ENCODE peak calls at places on chromosomes 5 and 9, in seven cellular contexts. Q, Y, U, B, J, I and L are unnamed samples. For H3K4me1, the result is how much of the 10 kb centered on the place peaks cover.

GRCh38 chr5:176535101-176535654 is 2.0 kb downstream of the RNF44 start:
- DNase-seq in Q (no peak), U (peak), J (peak), I (no peak), B (no peak), Y (no peak), L (no peak)

GRCh38 chr9:112378441-112379176 is 1.3 kb upstream of the HSDL2 start:
- DNase-seq in J (peak), B (no peak), Y (peak), Q (no peak), U (no peak), I (peak), L (no peak)

GRCh38 chr5:167511276-167511675 is 780.2 kb upstream of the WWC1 start:
- DNase-seq in Q (no peak), J (no peak), I (peak), B (no peak), U (no peak), Y (no peak), L (no peak)

GRCh38 chr5:175863316-175863715 is 8.1 kb upstream of the CPLX2 start:
- DNase-seq in Y (no peak), I (no peak), B (no peak), J (no peak), U (no peak), Q (no peak), L (no peak)

GRCh38 chr5:15992918-15993317 is 186.7 kb downstream of the MARCHF11 start:
- DNase-seq in Q (no peak), I (no peak), J (peak), Y (no peak), B (no peak), U (no peak), L (no peak)

GRCh38 chr9:132372177-132373095 is 17.6 kb upstream of the SETX start:
- DNase-seq in I (no peak), J (peak), U (no peak), B (no peak), Y (peak), Q (peak), L (no peak)

GRCh38 chr9:128635266-128636023 is 21.2 kb downstream of the DYNC2I2 start:
- DNase-seq in B (peak), I (peak), Q (peak), Y (peak), U (no peak), J (peak), L (peak)

GRCh38 chr5:167233507-167233906 is 1057.9 kb upstream of the WWC1 start:
- DNase-seq in I (no peak), B (no peak), Y (no peak), U (no peak), Q (no peak), J (peak), L (no peak)

GRCh38 chr5:61264273-61264661 is 67.8 kb upstream of the ZSWIM6 start:
- DNase-seq in J (no peak), B (no peak), Y (no peak), I (no peak), U (no peak), Q (no peak), L (no peak)

GRCh38 chr5:96880402-96881164 is 4.3 kb downstream of the ERAP2 start:
- DNase-seq in I (no peak), J (peak), B (no peak), Q (no peak), Y (no peak), U (no peak), L (no peak)

GRCh38 chr9:69433426-69433825 is 108.4 kb downstream of the ENTREP1 start:
- DNase-seq in U (no peak), J (no peak), Y (no peak), I (no peak), Q (no peak), B (no peak), L (no peak)

GRCh38 chr9:20636883-20637440 is 14.7 kb upstream of the MLLT3 start:
- DNase-seq in U (no peak), B (no peak), Q (no peak), I (no peak), J (no peak), Y (no peak), L (no peak)

GRCh38 chr9:120829650-120830049 is 13.1 kb downstream of the PSMD5 start:
- DNase-seq in Y (no peak), I (no peak), Q (no peak), U (no peak), J (no peak), B (no peak), L (no peak)

GRCh38 chr5:9160747-9161146 is 385.1 kb downstream of the SEMA5A start:
- DNase-seq in I (no peak), U (no peak), B (no peak), Q (no peak), Y (no peak), J (no peak), L (no peak)

GRCh38 chr5:9151671-9152427 is 394.0 kb downstream of the SEMA5A start:
- DNase-seq in B (no peak), I (no peak), Y (no peak), J (no peak), U (no peak), Q (no peak), L (no peak)

GRCh38 chr5:9157020-9157419 is 388.9 kb downstream of the SEMA5A start:
- DNase-seq in I (no peak), Y (no peak), J (no peak), U (no peak), Q (no peak), B (no peak), L (no peak)

DNA sequence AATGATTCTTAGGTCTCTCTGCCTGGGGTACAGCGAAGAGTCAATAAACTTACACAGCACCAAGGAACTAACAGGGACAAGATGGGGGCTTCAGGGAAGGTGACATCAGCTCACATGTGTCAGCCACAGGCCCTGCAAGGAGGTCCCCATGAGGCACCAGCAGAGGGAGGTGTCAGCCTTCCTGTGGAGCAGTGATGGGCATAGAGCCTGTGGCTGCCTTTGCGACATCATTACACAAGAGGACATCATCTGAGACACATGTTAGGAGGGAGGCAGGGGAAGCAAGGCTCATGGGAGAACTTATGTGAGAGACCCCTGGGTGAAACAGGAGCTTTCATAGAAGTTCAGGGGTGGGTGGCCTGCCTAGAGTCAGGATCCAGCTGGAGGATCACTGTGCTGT is 389.6 kb downstream of the SEMA5A start:
- DNase-seq in U (no peak), B (no peak), I (peak), J (no peak), Q (peak), Y (peak), L (no peak)
- TF ChIP-seq POLR2AphosphoS5 in U (no peak), B (no peak), I (no peak), J (no peak), Q (no peak), Y (no peak), L (no peak)

DNA sequence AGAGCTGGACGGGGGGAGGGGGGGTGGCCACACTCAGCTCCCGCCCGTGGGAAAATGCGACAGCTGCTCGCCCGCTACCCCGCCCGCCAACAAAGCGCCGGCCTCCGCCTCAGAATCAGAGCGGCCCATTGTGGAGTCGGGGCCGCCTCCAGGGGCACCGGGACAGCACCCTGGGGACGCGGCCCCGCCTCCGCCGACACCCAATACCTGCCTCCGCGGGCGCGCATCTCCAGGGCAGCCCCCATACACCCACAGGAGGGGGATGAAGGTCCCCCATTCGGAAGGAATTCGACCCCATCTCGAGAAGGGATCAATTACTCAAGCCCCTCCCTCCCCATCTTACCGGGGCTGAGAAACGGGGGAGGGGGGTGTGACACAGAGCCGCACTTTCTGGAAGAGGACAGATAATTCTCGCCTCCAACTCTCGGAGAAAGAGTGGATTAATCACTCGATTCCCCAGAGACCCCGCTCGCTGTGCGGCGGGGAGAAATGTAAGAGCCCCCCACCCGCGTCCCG is 1.2 kb downstream of the NOTCH1 start:
- DNase-seq in Y (peak), Q (peak), J (peak), B (no peak), U (no peak), I (no peak), L (no peak)
- H3K9ac ChIP-seq in Y (peak), Q (peak), J (peak), B (no peak), U (peak), I (no peak), L (peak)

DNA sequence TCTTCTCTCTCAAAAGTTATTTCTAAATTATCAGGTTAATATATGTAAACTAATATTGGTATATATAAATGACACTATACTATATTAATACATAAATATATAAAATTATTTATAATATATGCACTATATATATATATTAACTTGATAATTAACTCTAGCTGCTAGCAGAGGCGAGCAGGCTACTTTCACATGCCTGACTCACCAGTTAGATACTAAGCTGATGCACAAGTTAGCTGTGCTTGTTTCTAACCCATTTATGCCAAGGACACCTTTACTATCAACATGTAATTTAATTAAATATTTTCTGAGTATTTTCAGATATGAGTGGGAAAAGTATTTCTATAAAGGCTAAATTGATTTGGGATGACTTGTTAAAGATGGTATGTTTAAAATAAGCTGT is 70.1 kb downstream of the TRIO start:
- DNase-seq in B (no peak), I (no peak), J (no peak), Q (no peak), U (no peak), Y (no peak), L (no peak)
- H3K4me1 ChIP-seq in B (half or more), I (under half), J (under half), Q (under half), U (half or more), Y (under half), L (under half)

GRCh38 chr9:137201205-137201868 is 796 bp upstream of the TPRN start:
- DNase-seq in Q (no peak), Y (no peak), J (no peak), U (no peak), B (no peak), I (no peak), L (no peak)

GRCh38 chr9:137198051-137198747 is 2.3 kb downstream of the TPRN start:
- DNase-seq in Y (no peak), U (no peak), B (no peak), Q (no peak), I (no peak), J (no peak), L (no peak)

GRCh38 chr9:137199411-137200121 is 975 bp downstream of the TPRN start:
- DNase-seq in Q (no peak), U (no peak), J (peak), Y (no peak), B (no peak), I (no peak), L (no peak)

GRCh38 chr9:137198748-137199276 is 1.7 kb downstream of the TPRN start:
- DNase-seq in Q (no peak), Y (no peak), I (no peak), U (no peak), B (no peak), J (no peak), L (no peak)

GRCh38 chr9:137200311-137201204 is at the start of gene TPRN:
- DNase-seq in U (peak), Y (peak), B (peak), I (peak), J (peak), Q (peak), L (peak)
- TF ChIP-seq POLR2AphosphoS5 in U (peak), Y (peak), B (peak), I (peak), J (peak), Q (peak), L (peak)

GRCh38 chr5:103111458-103111857 is 8.5 kb downstream of the GIN1 start:
- DNase-seq in I (no peak), U (no peak), Q (no peak), Y (no peak), B (no peak), J (no peak), L (no peak)
- H3K9ac ChIP-seq in I (no peak), U (no peak), Q (no peak), Y (no peak), B (no peak), J (no peak), L (no peak)

GRCh38 chr9:37939575-37940095 is 35.7 kb upstream of the SLC25A51 start:
- DNase-seq in J (no peak), U (no peak), B (peak), Y (no peak), I (no peak), Q (no peak), L (no peak)

GRCh38 chr9:37938121-37938906 is 34.4 kb upstream of the SLC25A51 start:
- DNase-seq in J (peak), Y (peak), I (no peak), Q (peak), U (no peak), B (no peak), L (no peak)

GRCh38 chr9:37943329-37944265 is 39.7 kb upstream of the SLC25A51 start:
- DNase-seq in B (no peak), Q (no peak), I (no peak), U (no peak), Y (no peak), J (peak), L (peak)

GRCh38 chr9:37942616-37943328 is 38.8 kb upstream of the SLC25A51 start:
- DNase-seq in Y (no peak), J (no peak), B (no peak), I (no peak), U (no peak), Q (no peak), L (no peak)

DNA sequence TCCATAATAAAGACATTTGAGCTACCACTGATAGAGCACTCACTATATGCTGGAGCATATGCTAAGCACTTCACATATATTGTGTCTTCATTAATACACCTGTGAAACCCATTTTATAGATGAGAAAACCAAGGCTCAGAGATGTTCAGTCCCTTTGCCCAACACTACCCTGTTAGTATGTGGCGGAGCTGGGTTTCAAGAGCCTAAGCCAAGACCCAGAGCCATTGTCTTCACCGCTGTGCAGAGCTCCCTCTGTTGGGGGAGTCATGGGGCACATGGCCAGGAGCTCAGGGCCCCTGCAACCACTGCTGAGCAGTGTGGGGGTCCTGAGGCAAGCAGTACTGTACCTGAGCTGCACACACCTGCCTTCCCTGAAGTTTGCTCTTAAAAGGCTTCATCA is 37.3 kb upstream of the SLC25A51 start:
- DNase-seq in B (no peak), I (no peak), Y (no peak), U (no peak), Q (no peak), J (no peak), L (no peak)
- H3K4me1 ChIP-seq in B (under half), I (under half), Y (under half), U (under half), Q (half or more), J (under half), L (half or more)

GRCh38 chr9:122051401-122052346 is 41.4 kb downstream of the TTLL11 start:
- DNase-seq in Q (no peak), B (no peak), J (no peak), Y (peak), U (peak), I (no peak), L (no peak)

GRCh38 chr9:122053546-122053945 is 39.6 kb downstream of the TTLL11 start:
- DNase-seq in Q (no peak), U (no peak), Y (no peak), I (no peak), J (no peak), B (no peak), L (no peak)

GRCh38 chr9:122055668-122056067 is 37.4 kb downstream of the TTLL11 start:
- DNase-seq in J (no peak), I (no peak), Y (no peak), B (no peak), Q (no peak), U (no peak), L (no peak)

GRCh38 chr9:122053056-122053455 is 40.1 kb downstream of the TTLL11 start:
- DNase-seq in I (no peak), B (no peak), J (no peak), Q (no peak), Y (no peak), U (no peak), L (no peak)

DNA sequence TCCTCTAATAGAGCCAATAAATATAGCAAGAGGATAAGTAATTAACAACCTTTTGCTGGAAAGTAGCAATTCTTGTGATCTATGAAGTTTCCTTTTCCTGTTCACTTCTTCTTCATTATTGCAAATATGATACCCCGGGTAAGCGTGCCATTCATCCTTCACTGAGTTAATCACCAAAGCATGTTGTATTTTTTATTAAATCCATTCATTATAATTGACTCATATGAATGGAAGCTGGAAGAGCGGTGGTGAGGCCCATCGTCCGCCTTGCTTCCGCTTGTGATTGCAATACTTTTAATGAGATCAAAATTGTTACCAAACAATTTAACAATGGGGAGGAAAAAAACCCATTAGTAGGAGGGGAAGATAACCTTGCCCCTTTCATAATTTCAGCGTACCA is 39.2 kb downstream of the TTLL11 start:
- DNase-seq in I (no peak), B (no peak), Y (no peak), Q (no peak), U (no peak), J (no peak), L (no peak)
- TF ChIP-seq POLR2AphosphoS5 in I (no peak), B (no peak), Y (no peak), Q (no peak), U (no peak), J (no peak), L (no peak)

GRCh38 chr5:154174091-154174490 is 16.4 kb upstream of the GALNT10 start:
- DNase-seq in I (no peak), Y (no peak), Q (no peak), U (no peak), B (no peak), J (no peak), L (no peak)

GRCh38 chr5:154176191-154176590 is 14.3 kb upstream of the GALNT10 start:
- DNase-seq in J (peak), B (no peak), Q (no peak), U (no peak), I (no peak), Y (no peak), L (no peak)

GRCh38 chr5:154166901-154167791 is 23.4 kb upstream of the GALNT10 start:
- DNase-seq in B (no peak), I (no peak), U (no peak), J (no peak), Q (no peak), Y (no peak), L (no peak)

GRCh38 chr5:154168395-154168794 is 22.1 kb upstream of the GALNT10 start:
- DNase-seq in U (no peak), Y (no peak), Q (no peak), J (no peak), I (no peak), B (no peak), L (no peak)

GRCh38 chr5:154172785-154173184 is 17.7 kb upstream of the GALNT10 start:
- DNase-seq in B (no peak), J (no peak), U (no peak), Y (no peak), I (no peak), Q (no peak), L (no peak)
- H3K9ac ChIP-seq in B (no peak), J (no peak), U (no peak), Y (no peak), I (no peak), Q (no peak), L (no peak)

GRCh38 chr5:78587081-78587774 is 61.3 kb downstream of the LHFPL2 start:
- DNase-seq in Y (no peak), U (no peak), Q (no peak), B (no peak), J (no peak), I (no peak), L (no peak)
- H3K4me1 ChIP-seq in Y (under half), U (under half), Q (under half), B (under half), J (under half), I (under half), L (under half)